ENCODE peak calls at places on chromosome 14, in seven cellular contexts. S is neural progenitor cell, H is AG09309, I is endodermal cell, X is neural crest cell, L is heart left ventricle, J is H9. B is an unnamed sample.

GRCh38 chr14:30267141-30267540 is 291.8 kb upstream of the G2E3 start:
- DNase-seq in H (no peak), X (no peak), J (no peak), S (no peak), L (no peak), I (no peak), B (peak; percentile 17)

GRCh38 chr14:93086441-93087055 is 29.2 kb downstream of the ITPK1 start:
- DNase-seq in I (no peak), H (no peak), S (no peak), X (no peak), L (no peak), J (no peak), B (no peak)

GRCh38 chr14:68910540-68910939 is 68.6 kb downstream of the ACTN1 start:
- DNase-seq in H (no peak), L (no peak), I (no peak), X (no peak), J (no peak), S (no peak), B (no peak)

GRCh38 chr14:87241018-87241779 is 751.8 kb downstream of the GALC start:
- DNase-seq in L (no peak), I (no peak), X (no peak), H (no peak), J (no peak), S (no peak), B (no peak)

GRCh38 chr14:65804752-65805473 is 392.4 kb downstream of the FUT8 start:
- DNase-seq in J (no peak), X (no peak), L (no peak), I (no peak), H (no peak), S (no peak), B (no peak)

GRCh38 chr14:88872976-88873375 is 48.5 kb downstream of the TTC8 start:
- DNase-seq in X (no peak), J (no peak), S (no peak), H (no peak), I (no peak), L (no peak), B (no peak)

GRCh38 chr14:101991336-101991735 is 27.0 kb downstream of the DYNC1H1 start:
- DNase-seq in L (no peak), I (no peak), H (no peak), S (no peak), X (no peak), J (no peak), B (no peak)

GRCh38 chr14:35406811-35407630 is 2.5 kb upstream of the NFKBIA start:
- DNase-seq in J (no peak), S (peak; percentile 71), I (no peak), H (no peak), L (no peak), X (no peak), B (peak; percentile 81)

GRCh38 chr14:67690011-67690410 is 5.6 kb downstream of the RDH11 start:
- DNase-seq in J (no peak), I (no peak), L (no peak), X (no peak), H (no peak), S (no peak), B (no peak)

GRCh38 chr14:92960706-92961566 is 38.0 kb downstream of the CHGA start:
- DNase-seq in X (no peak), I (no peak), S (no peak), L (peak; percentile 47), J (no peak), H (no peak), B (peak; percentile 44)

GRCh38 chr14:65096323-65097089 is 5.8 kb downstream of the MAX start:
- DNase-seq in I (no peak), L (no peak), X (no peak), J (no peak), S (no peak), H (no peak), B (no peak)

GRCh38 chr14:90087433-90087832 is 25.6 kb downstream of the KCNK13 start:
- DNase-seq in H (peak; percentile 58), X (no peak), I (no peak), L (no peak), S (no peak), J (no peak), B (peak; percentile 66)

GRCh38 chr14:93103392-93104080 is 12.2 kb downstream of the ITPK1 start:
- DNase-seq in S (no peak), L (no peak), J (no peak), I (no peak), H (no peak), X (no peak), B (no peak)

GRCh38 chr14:60963761-60964160 is 17.1 kb downstream of the TRMT5 start:
- DNase-seq in X (no peak), S (peak; percentile 20), J (no peak), L (no peak), H (no peak), I (no peak), B (no peak)

GRCh38 chr14:21680072-21680471 is 6.5 kb upstream of the OR4E1 start:
- DNase-seq in H (no peak), X (no peak), S (no peak), L (no peak), I (no peak), J (no peak), B (peak; percentile 11)

GRCh38 chr14:59918824-59919581 is 941 bp upstream of the LRRC9 start:
- DNase-seq in L (no peak), S (peak; percentile 48), X (no peak), I (no peak), H (no peak), J (no peak), B (peak; percentile 18)

GRCh38 chr14:47022721-47023120 is 371.1 kb upstream of the RPL10L start:
- DNase-seq in I (no peak), S (no peak), L (no peak), J (no peak), H (no peak), X (no peak), B (no peak)

GRCh38 chr14:68525516-68525915 is 267.4 kb downstream of the ZFP36L1 start:
- DNase-seq in H (no peak), X (no peak), I (no peak), J (no peak), S (no peak), L (no peak), B (no peak)

GRCh38 chr14:97788846-97789528 is 991.8 kb downstream of the VRK1 start:
- DNase-seq in S (no peak), H (no peak), J (no peak), I (no peak), X (no peak), L (no peak), B (no peak)

GRCh38 chr14:24605435-24606190 is 3.9 kb downstream of the GZMH start:
- DNase-seq in I (peak; percentile 91), H (no peak), X (peak; percentile 9), S (peak; percentile 53), J (peak; percentile 74), L (peak; percentile 69), B (no peak)

GRCh38 chr14:63852817-63853730 is at the start of gene SYNE2:
- DNase-seq in X (peak; percentile 76), J (peak; percentile 82), L (peak; percentile 90), S (peak; percentile 94), I (peak; percentile 94), H (no peak), B (peak; percentile 28)
- TF ChIP-seq CTCF in X (peak; percentile 41), J (peak; percentile 34), L (peak; percentile 18), S (peak; percentile 37), I (peak; percentile 53), H (no peak), B (peak; percentile 24)

DNA sequence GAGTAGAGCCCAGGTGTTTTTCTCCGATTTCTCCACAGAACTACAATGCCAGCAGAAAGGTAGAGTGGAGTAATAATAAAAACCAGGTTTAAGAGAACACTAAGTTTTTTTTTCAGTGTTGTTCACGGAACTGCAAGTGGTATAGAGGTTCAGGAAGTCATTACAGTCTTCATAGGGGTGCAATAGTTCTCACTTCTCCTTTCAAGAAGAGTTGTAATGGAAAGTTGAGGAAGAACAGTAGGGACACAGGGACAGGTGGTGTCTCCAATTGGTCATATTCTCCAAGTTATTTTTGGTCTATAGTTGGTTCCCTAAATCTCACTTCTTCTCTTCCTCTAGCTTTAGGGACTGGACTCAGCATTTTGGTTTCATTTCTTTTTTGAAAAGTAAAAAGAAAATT is 894.0 kb downstream of the NRXN3 start:
- DNase-seq in H (no peak), S (no peak), X (no peak), L (no peak), I (no peak), J (no peak), B (no peak)
- TF ChIP-seq CTCF in H (no peak), S (no peak), X (no peak), L (no peak), I (no peak), J (no peak), B (no peak)

DNA sequence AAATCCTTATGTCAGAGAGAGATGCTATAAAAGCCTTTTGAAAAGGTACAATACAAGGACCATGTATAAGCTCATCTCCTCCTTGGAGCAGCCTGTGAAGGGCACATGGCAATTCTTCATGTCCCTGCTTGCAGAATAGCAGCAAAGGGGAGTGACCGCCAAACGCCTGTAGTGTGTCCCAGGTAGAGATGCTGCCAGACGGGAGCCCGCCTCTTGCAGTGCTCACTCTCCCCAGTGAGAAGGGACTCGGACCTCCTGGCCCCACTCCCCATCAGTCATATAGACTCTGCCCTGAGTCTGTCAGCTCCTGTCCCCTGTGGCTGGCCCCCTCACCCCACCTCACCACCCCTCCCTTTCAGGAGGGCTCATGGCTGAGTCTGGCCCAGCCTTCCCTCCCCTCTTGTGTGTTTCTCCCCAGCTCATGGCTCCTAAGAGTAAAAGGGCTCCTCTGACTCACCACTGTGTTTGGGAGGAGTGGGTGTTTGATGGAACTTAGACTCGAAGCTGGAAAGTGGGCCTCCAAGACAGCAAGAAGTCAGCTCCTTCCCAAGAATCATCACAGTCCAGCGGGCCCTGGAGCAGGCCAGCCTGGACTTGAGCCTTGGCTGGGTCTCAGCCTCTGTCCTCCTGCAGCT is 41.0 kb downstream of the DEGS2 start:
- DNase-seq in L (no peak), X (no peak), J (no peak), S (no peak), H (no peak), I (no peak), B (no peak)
- TF ChIP-seq CTCF in L (no peak), X (no peak), J (no peak), S (no peak), H (no peak), I (no peak), B (no peak)

DNA sequence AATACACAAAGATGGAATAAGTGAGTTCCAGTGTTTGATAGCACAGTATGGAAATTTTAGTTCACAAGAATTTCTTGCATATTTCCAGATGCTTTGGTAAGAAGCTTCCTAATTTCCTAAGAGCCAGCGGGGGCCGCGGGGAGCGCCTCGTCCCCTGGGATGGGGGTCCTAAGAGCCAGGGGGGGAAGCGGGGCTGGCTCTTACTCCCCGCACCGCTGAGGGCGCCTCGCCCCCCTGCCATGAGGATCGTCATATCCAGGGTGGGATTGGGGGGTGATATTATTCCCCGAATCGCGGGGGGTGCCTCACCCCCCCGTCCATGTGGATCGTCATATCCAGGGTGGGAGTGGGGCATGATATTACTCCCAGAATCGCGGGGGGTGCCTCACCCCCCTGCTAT is 100.5 kb upstream of the GNG2 start:
- DNase-seq in L (no peak), H (no peak), S (no peak), X (no peak), I (no peak), J (no peak), B (no peak)
- TF ChIP-seq CTCF in L (no peak), H (no peak), S (no peak), X (no peak), I (no peak), J (no peak), B (no peak)